ENCODE peak calls at places on chromosomes 4 and X, in seven cellular contexts. L is amniotic stem cell; W is HT-29; C is stimulated activated CD4-positive, alpha-beta T cell treated with anti-CD3 and anti-CD28 coated beads, Interleukin-15, amount 100 ng/mL, for 1 hour; S is NCI-H1694 treated with DMSO at 0.1 percent for 48 hours; F is effector memory CD4-positive, alpha-beta T cell; K is kidney. V is an unnamed sample.

GRCh38 chrX:3820170-3820569 is 106.7 kb upstream of the PRKX start:
- DNase-seq in L (peak), F (no peak), S (no peak), W (no peak), K (no peak), C (no peak), V (no peak)

GRCh38 chr4:4585012-4585670 is 43.3 kb upstream of the STX18 start:
- DNase-seq in S (no peak), C (no peak), W (no peak), L (no peak), F (no peak), K (no peak), V (peak)

GRCh38 chrX:53686151-53686885 is at the start of gene HUWE1:
- DNase-seq in K (peak), F (peak), W (peak), C (peak), L (peak), S (peak), V (peak)

GRCh38 chrX:107574054-107574683 is 54.1 kb upstream of the PRPS1 start:
- DNase-seq in L (peak), S (no peak), C (no peak), F (no peak), K (no peak), W (no peak), V (no peak)

GRCh38 chrX:18151157-18151556 is 69.5 kb downstream of the BEND2 start:
- DNase-seq in C (no peak), L (no peak), S (no peak), W (no peak), K (no peak), F (no peak), V (no peak)

GRCh38 chr4:108427946-108428345 is 192.4 kb upstream of the RPL34 start:
- DNase-seq in S (no peak), L (no peak), C (no peak), K (no peak), W (no peak), F (no peak), V (no peak)

GRCh38 chrX:20233336-20233735 is 33.4 kb downstream of the RPS6KA3 start:
- DNase-seq in W (no peak), K (no peak), F (no peak), S (no peak), C (no peak), L (no peak), V (no peak)

GRCh38 chr4:183401473-183401872 is 43.0 kb upstream of the CDKN2AIP start:
- DNase-seq in K (no peak), C (no peak), W (no peak), F (no peak), S (no peak), L (no peak), V (no peak)

GRCh38 chrX:22666441-22666840 is 333.3 kb upstream of the DDX53 start:
- DNase-seq in C (no peak), S (no peak), K (no peak), W (peak), F (no peak), L (no peak), V (peak)

GRCh38 chrX:374566-374965 is 12.1 kb downstream of the PPP2R3B start:
- DNase-seq in K (no peak), C (no peak), S (no peak), W (no peak), F (no peak), L (no peak), V (no peak)

GRCh38 chrX:20197641-20198210 is 56.1 kb upstream of the EIF1AX start:
- DNase-seq in W (no peak), C (no peak), K (no peak), L (peak), S (no peak), F (no peak), V (no peak)

GRCh38 chr4:15765306-15765705 is 12.8 kb upstream of the CD38 start:
- DNase-seq in S (no peak), F (no peak), K (no peak), W (no peak), C (no peak), L (no peak), V (peak)

GRCh38 chrX:13005671-13006473 is 31.0 kb downstream of the TMSB4X start:
- DNase-seq in S (no peak), W (no peak), C (no peak), K (no peak), L (peak), F (no peak), V (no peak)

GRCh38 chr4:2685541-2685940 is 70.6 kb downstream of the TNIP2 start:
- DNase-seq in F (no peak), K (no peak), L (no peak), S (no peak), C (no peak), W (no peak), V (no peak)

GRCh38 chrX:91414710-91415109 is 19.9 kb upstream of the PABPC5 start:
- DNase-seq in S (peak), K (no peak), F (no peak), L (no peak), C (no peak), W (peak), V (no peak)

GRCh38 chrX:13891367-13892146 is 74.7 kb upstream of the GPM6B start:
- DNase-seq in W (no peak), K (no peak), L (no peak), C (no peak), S (no peak), F (no peak), V (no peak)

GRCh38 chr4:4386296-4386735 is 586 bp upstream of the NSG1 start:
- DNase-seq in W (no peak), K (peak), S (peak), C (no peak), L (no peak), F (peak), V (no peak)

GRCh38 chr4:188783606-188784157 is 644.4 kb downstream of the TRIML1 start:
- DNase-seq in L (no peak), W (no peak), K (no peak), C (no peak), S (no peak), F (no peak), V (no peak)

GRCh38 chrX:103554687-103555417 is 30.5 kb upstream of the TCEAL4 start:
- DNase-seq in K (no peak), L (no peak), S (no peak), W (no peak), F (peak), C (peak), V (peak)

GRCh38 chr4:5205981-5206380 is 154.7 kb downstream of the STK32B start:
- DNase-seq in C (no peak), K (no peak), S (no peak), L (no peak), F (no peak), W (no peak), V (no peak)

GRCh38 chr4:98447648-98448047 is 186.5 kb downstream of the RAP1GDS1 start:
- DNase-seq in W (no peak), S (no peak), F (no peak), C (no peak), K (no peak), L (no peak), V (peak)

V was measured in HL-60.